ENCODE peak calls at places on chromosome 15, in ten cellular contexts. W, N, O, L, F, T, V, Q, G and R are unnamed samples.
A peak's percentile ranks its signal among the peaks of the same experiment; 100 is the strongest.

GRCh38 chr15:75352186-75352585 is 5.3 kb downstream of the NEIL1 start:
- DNase-seq in W (no peak), N (no peak), O (no peak), L (no peak), F (no peak), T (no peak), V (no peak), Q (no peak), G (no peak), R (no peak)

GRCh38 chr15:63481105-63481810 is 23.1 kb upstream of the USP3 start:
- DNase-seq in W (no peak), N (no peak), O (no peak), L (no peak), F (peak; percentile 82), T (peak; percentile 32), V (no peak), Q (no peak), G (no peak), R (no peak)

GRCh38 chr15:74798388-74799254 is 14.0 kb upstream of the LMAN1L start:
- DNase-seq in W (no peak), N (no peak), O (no peak), L (no peak), F (peak; percentile 76), T (no peak), V (no peak), Q (peak; percentile 50), G (peak; percentile 57), R (no peak)

GRCh38 chr15:99085413-99086326 is 19.2 kb upstream of the SYNM start:
- DNase-seq in W (no peak), N (no peak), O (peak; percentile 31), L (no peak), F (no peak), T (no peak), V (no peak), Q (no peak), G (no peak), R (no peak)

GRCh38 chr15:92196342-92196741 is 197.3 kb upstream of the ST8SIA2 start:
- DNase-seq in W (no peak), N (no peak), O (no peak), L (no peak), F (no peak), T (no peak), V (no peak), Q (no peak), G (no peak), R (no peak)

GRCh38 chr15:69526086-69526485 is 73.5 kb downstream of the RPLP1 start:
- DNase-seq in W (no peak), N (no peak), O (no peak), L (no peak), F (no peak), T (no peak), V (no peak), Q (no peak), G (no peak), R (no peak)

GRCh38 chr15:67196222-67196621 is 58.2 kb downstream of the AAGAB start:
- DNase-seq in W (no peak), N (no peak), O (no peak), L (no peak), F (no peak), T (no peak), V (no peak), Q (no peak), G (no peak), R (no peak)

GRCh38 chr15:58247803-58248503 is 109.8 kb downstream of the AQP9 start:
- DNase-seq in W (no peak), N (no peak), O (no peak), L (no peak), F (no peak), T (no peak), V (no peak), Q (no peak), G (peak; percentile 76), R (no peak)

GRCh38 chr15:43294091-43294706 is 27.5 kb upstream of the TGM5 start:
- DNase-seq in W (no peak), N (no peak), O (no peak), L (no peak), F (no peak), T (no peak), V (no peak), Q (no peak), G (no peak), R (no peak)

GRCh38 chr15:39030291-39031070 is 465.9 kb upstream of the RASGRP1 start:
- DNase-seq in W (no peak), N (no peak), O (no peak), L (no peak), F (no peak), T (no peak), V (no peak), Q (no peak), G (no peak), R (no peak)

GRCh38 chr15:65069779-65070546 is 2.2 kb upstream of the RASL12 start:
- DNase-seq in W (no peak), N (no peak), O (no peak), L (no peak), F (no peak), T (no peak), V (no peak), Q (no peak), G (no peak), R (no peak)

GRCh38 chr15:99181544-99181943 is 67.8 kb downstream of the TTC23 start:
- DNase-seq in W (peak; percentile 24), N (no peak), O (peak; percentile 4), L (no peak), F (no peak), T (peak; percentile 64), V (no peak), Q (no peak), G (peak; percentile 42), R (peak; percentile 45)

GRCh38 chr15:98513428-98513991 is 134.8 kb upstream of the IGF1R start:
- DNase-seq in W (no peak), N (no peak), O (no peak), L (no peak), F (no peak), T (no peak), V (no peak), Q (no peak), G (no peak), R (no peak)

GRCh38 chr15:59686389-59686788 is 2.7 kb downstream of the BNIP2 start:
- DNase-seq in W (no peak), N (no peak), O (no peak), L (no peak), F (peak; percentile 70), T (no peak), V (no peak), Q (peak; percentile 69), G (no peak), R (no peak)

GRCh38 chr15:67146214-67146613 is 80.8 kb downstream of the SMAD3 start:
- DNase-seq in W (no peak), N (no peak), O (no peak), L (peak; percentile 51), F (no peak), T (peak; percentile 85), V (no peak), Q (no peak), G (peak; percentile 56), R (no peak)

GRCh38 chr15:37801529-37801928 is 132.9 kb upstream of the TMCO5A start:
- DNase-seq in W (no peak), N (no peak), O (no peak), L (no peak), F (no peak), T (no peak), V (no peak), Q (no peak), G (no peak), R (no peak)

GRCh38 chr15:57038040-57038439 is 119.6 kb downstream of the TCF12 start:
- DNase-seq in W (no peak), N (no peak), O (no peak), L (no peak), F (no peak), T (no peak), V (no peak), Q (no peak), G (no peak), R (no peak)

GRCh38 chr15:42348083-42348482 is 11.2 kb upstream of the CAPN3 start:
- DNase-seq in W (no peak), N (no peak), O (peak; percentile 35), L (no peak), F (no peak), T (peak; percentile 18), V (no peak), Q (no peak), G (no peak), R (no peak)

GRCh38 chr15:50077655-50078054 is 41.4 kb downstream of the ATP8B4 start:
- DNase-seq in W (no peak), N (no peak), O (no peak), L (no peak), F (no peak), T (no peak), V (no peak), Q (no peak), G (no peak), R (no peak)

GRCh38 chr15:61106886-61107285 is 122.2 kb downstream of the RORA start:
- DNase-seq in W (no peak), N (no peak), O (no peak), L (no peak), F (no peak), T (no peak), V (no peak), Q (no peak), G (no peak), R (no peak)

GRCh38 chr15:65420975-65421359 is 1.8 kb downstream of the IGDCC4 start:
- DNase-seq in W (no peak), N (no peak), O (no peak), L (no peak), F (no peak), T (no peak), V (no peak), Q (no peak), G (no peak), R (no peak)

GRCh38 chr15:67945951-67946700 is 106.3 kb upstream of the RNU6-1 start:
- DNase-seq in W (no peak), N (no peak), O (no peak), L (peak; percentile 52), F (peak; percentile 48), T (peak; percentile 31), V (no peak), Q (no peak), G (no peak), R (peak; percentile 63)

GRCh38 chr15:38588672-38589071 is 24.1 kb upstream of the RASGRP1 start:
- DNase-seq in W (no peak), N (no peak), O (no peak), L (peak; percentile 26), F (no peak), T (no peak), V (no peak), Q (no peak), G (no peak), R (peak; percentile 71)

GRCh38 chr15:82532383-82532990 is 7.8 kb downstream of the RPS17 start:
- DNase-seq in W (no peak), N (no peak), O (no peak), L (no peak), F (no peak), T (no peak), V (no peak), Q (no peak), G (no peak), R (no peak)

GRCh38 chr15:73887481-73887880 is 14.1 kb downstream of the TBC1D21 start:
- DNase-seq in W (no peak), N (no peak), O (no peak), L (no peak), F (no peak), T (no peak), V (no peak), Q (no peak), G (no peak), R (no peak)

GRCh38 chr15:48451241-48451640 is 120.0 kb downstream of the DUT start:
- DNase-seq in W (no peak), N (no peak), O (no peak), L (no peak), F (no peak), T (no peak), V (no peak), Q (no peak), G (no peak), R (no peak)

GRCh38 chr15:38430106-38430760 is 23.7 kb upstream of the FAM98B start:
- DNase-seq in W (no peak), N (no peak), O (no peak), L (no peak), F (no peak), T (no peak), V (no peak), Q (no peak), G (no peak), R (no peak)

GRCh38 chr15:58649175-58649574 is 100.3 kb downstream of the ADAM10 start:
- DNase-seq in W (no peak), N (no peak), O (no peak), L (no peak), F (no peak), T (no peak), V (no peak), Q (no peak), G (no peak), R (no peak)